ENCODE peak calls at places on chromosome 15, in five cellular contexts. A is mesothelial cell of epicardium, M is fibroblast of lung, Q is AG04450, T is tibial nerve. W is an unnamed sample.

GRCh38 chr15:62752687-62753517 is 289.6 kb upstream of the TPM1 start:
- DNase-seq in A (no peak), M (peak), Q (no peak), T (no peak), W (no peak)

GRCh38 chr15:31091531-31091930 is 10.0 kb downstream of the TRPM1 start:
- DNase-seq in A (no peak), M (peak), Q (no peak), T (no peak), W (no peak)

GRCh38 chr15:35038655-35039534 is 46.2 kb downstream of the NANOGP8 start:
- DNase-seq in A (no peak), M (peak), Q (no peak), T (no peak), W (no peak)

GRCh38 chr15:58420579-58421043 is 11.2 kb upstream of the LIPC start:
- DNase-seq in A (no peak), M (no peak), Q (no peak), T (no peak), W (no peak)

GRCh38 chr15:73935547-73935946 is 9.3 kb downstream of the LOXL1 start:
- DNase-seq in A (no peak), M (no peak), Q (no peak), T (no peak), W (peak)

GRCh38 chr15:33716025-33716424 is 252.3 kb upstream of the CHRM5 start:
- DNase-seq in A (no peak), M (no peak), Q (no peak), T (no peak), W (no peak)

GRCh38 chr15:98177950-98178848 is 217.7 kb downstream of the ARRDC4 start:
- DNase-seq in A (no peak), M (peak), Q (peak), T (no peak), W (no peak)

GRCh38 chr15:27250223-27250622 is 279.2 kb downstream of the GABRG3 start:
- DNase-seq in A (no peak), M (no peak), Q (no peak), T (no peak), W (no peak)

GRCh38 chr15:42270996-42271395 is 2.0 kb upstream of the GANC start:
- DNase-seq in A (no peak), M (no peak), Q (no peak), T (no peak), W (no peak)

GRCh38 chr15:96076350-96076749 is 254.2 kb upstream of the NR2F2 start:
- DNase-seq in A (no peak), M (no peak), Q (no peak), T (no peak), W (no peak)

GRCh38 chr15:34114215-34114614 is 12.3 kb downstream of the PGBD4 start:
- DNase-seq in A (no peak), M (no peak), Q (no peak), T (no peak), W (no peak)

GRCh38 chr15:28888302-28888894 is 2.6 kb downstream of the APBA2 start:
- DNase-seq in A (no peak), M (no peak), Q (no peak), T (no peak), W (no peak)

GRCh38 chr15:24919446-24919845 is 35.3 kb upstream of the SNRPN start:
- DNase-seq in A (no peak), M (no peak), Q (no peak), T (no peak), W (no peak)

GRCh38 chr15:74541494-74542191 is 623 bp downstream of the ARID3B start:
- DNase-seq in A (no peak), M (peak), Q (no peak), T (no peak), W (no peak)

GRCh38 chr15:99958426-99959097 is 225.3 kb upstream of the LYSMD4 start:
- DNase-seq in A (no peak), M (no peak), Q (no peak), T (no peak), W (no peak)

GRCh38 chr15:29825205-29825604 is 2.9 kb upstream of the TJP1 start:
- DNase-seq in A (no peak), M (peak), Q (no peak), T (no peak), W (no peak)

GRCh38 chr15:85730001-85730820 is 64.5 kb downstream of the KLHL25 start:
- DNase-seq in A (no peak), M (peak), Q (peak), T (no peak), W (no peak)

GRCh38 chr15:70327328-70328136 is 229.8 kb upstream of the TLE3 start:
- DNase-seq in A (no peak), M (peak), Q (no peak), T (no peak), W (no peak)

GRCh38 chr15:35753486-35753885 is 207.5 kb upstream of the DPH6 start:
- DNase-seq in A (no peak), M (peak), Q (peak), T (no peak), W (no peak)

GRCh38 chr15:29352402-29352801 is 82.8 kb upstream of the NSMCE3 start:
- DNase-seq in A (no peak), M (no peak), Q (no peak), T (no peak), W (no peak)

GRCh38 chr15:71444866-71445590 is 329.8 kb downstream of the THSD4 start:
- DNase-seq in A (no peak), M (peak), Q (no peak), T (no peak), W (no peak)

GRCh38 chr15:64090527-64090926 is 3.1 kb downstream of the CIAO2A start:
- DNase-seq in A (no peak), M (no peak), Q (no peak), T (no peak), W (no peak)

GRCh38 chr15:83695246-83695645 is 41.3 kb downstream of the ADAMTSL3 start:
- DNase-seq in A (no peak), M (no peak), Q (no peak), T (no peak), W (no peak)

GRCh38 chr15:42146551-42147430 is 9.6 kb downstream of the PLA2G4F start:
- DNase-seq in A (no peak), M (no peak), Q (no peak), T (no peak), W (no peak)

GRCh38 chr15:55884223-55884622 is 109.2 kb downstream of the NEDD4 start:
- DNase-seq in A (no peak), M (peak), Q (no peak), T (no peak), W (no peak)

GRCh38 chr15:43483306-43484128 is 9.4 kb downstream of the TP53BP1 start:
- DNase-seq in A (no peak), M (no peak), Q (no peak), T (no peak), W (no peak)

GRCh38 chr15:59688383-59688887 is 685 bp downstream of the BNIP2 start:
- DNase-seq in A (no peak), M (peak), Q (no peak), T (no peak), W (no peak)

GRCh38 chr15:58115692-58116091 is 22.5 kb upstream of the AQP9 start:
- DNase-seq in A (no peak), M (no peak), Q (no peak), T (no peak), W (no peak)

GRCh38 chr15:69958494-69959134 is 139.1 kb downstream of the TLE3 start:
- DNase-seq in A (no peak), M (no peak), Q (no peak), T (no peak), W (no peak)

GRCh38 chr15:40894689-40895308 is 549 bp downstream of the VPS18 start:
- DNase-seq in A (no peak), M (peak), Q (peak), T (no peak), W (no peak)

GRCh38 chr15:71278989-71279756 is 163.9 kb downstream of the THSD4 start:
- DNase-seq in A (peak), M (peak), Q (peak), T (peak), W (no peak)

GRCh38 chr15:88012233-88012632 is 244.3 kb downstream of the NTRK3 start:
- DNase-seq in A (no peak), M (no peak), Q (no peak), T (no peak), W (no peak)

GRCh38 chr15:40252438-40253178 is 13.7 kb downstream of the PAK6 start:
- DNase-seq in A (no peak), M (peak), Q (no peak), T (no peak), W (no peak)

GRCh38 chr15:87267798-87268197 is 988.7 kb downstream of the NTRK3 start:
- DNase-seq in A (no peak), M (peak), Q (peak), T (no peak), W (no peak)

GRCh38 chr15:101047301-101047781 is 128.2 kb downstream of the LRRK1 start:
- DNase-seq in A (peak), M (no peak), Q (no peak), T (no peak), W (no peak)

DNA sequence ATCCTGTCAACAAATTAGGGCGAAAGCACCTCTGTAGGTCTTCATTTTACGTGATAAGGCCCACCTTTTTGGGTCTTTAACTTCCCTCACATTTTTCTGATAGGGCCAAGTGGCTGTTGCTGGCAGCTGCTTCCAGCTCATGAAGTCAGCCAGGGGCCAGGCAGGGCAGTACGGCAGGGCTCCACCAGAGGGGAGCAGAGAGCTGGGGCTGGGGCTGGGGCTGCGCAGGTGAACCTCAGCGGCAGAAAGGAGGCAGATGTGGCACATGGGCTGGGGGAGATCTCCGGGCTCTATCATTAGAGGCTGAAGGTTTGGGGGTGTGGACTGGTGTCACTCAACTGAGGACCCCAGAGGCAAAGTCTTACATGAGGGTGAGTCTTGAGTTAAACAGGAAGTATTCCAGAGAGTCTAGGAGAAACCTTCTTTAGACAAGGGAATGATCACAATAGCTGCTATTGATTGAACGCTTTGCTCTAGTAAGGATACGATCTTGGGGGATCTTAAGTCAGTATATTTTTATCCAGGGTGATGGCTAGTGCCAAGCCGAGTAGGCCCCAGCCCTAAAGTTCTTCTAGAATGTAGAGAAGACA is 62.8 kb upstream of the MEX3B start:
- DNase-seq in A (no peak), M (peak), Q (no peak), T (no peak), W (no peak)
- TF ChIP-seq CTCF in A (peak), M (peak), Q (peak), T (peak), W (peak)

GRCh38 chr15:76386178-76386577 is 49.6 kb downstream of the ISL2 start:
- DNase-seq in A (no peak), M (no peak), Q (no peak), T (no peak), W (no peak)
- TF ChIP-seq CTCF in A (no peak), M (no peak), Q (no peak), T (no peak), W (no peak)

DNA sequence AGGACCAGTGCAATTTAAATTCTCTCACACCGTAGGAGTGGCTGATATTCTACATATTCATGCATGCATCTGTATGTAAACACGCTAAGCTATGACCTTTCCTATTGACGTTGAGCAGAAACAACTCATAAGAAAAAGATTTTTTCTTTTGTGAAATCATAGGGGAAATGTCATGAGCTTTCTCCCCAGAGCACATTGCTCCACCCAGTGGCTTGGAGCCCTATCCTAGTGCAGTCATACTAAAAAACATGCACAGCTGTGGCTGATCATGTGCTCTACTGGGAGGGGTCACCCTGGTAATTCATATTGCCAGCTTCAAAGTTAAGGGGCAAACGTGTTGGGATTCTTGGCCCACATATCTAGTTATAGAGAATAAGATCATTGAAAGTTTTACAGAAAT is 1.8 kb upstream of the MESD start:
- DNase-seq in A (no peak), M (peak), Q (no peak), T (peak), W (no peak)
- TF ChIP-seq CTCF in A (no peak), M (peak), Q (no peak), T (peak), W (peak)

GRCh38 chr15:93359037-93359779 is 270.2 kb upstream of the RGMA start:
- DNase-seq in A (no peak), M (no peak), Q (no peak), T (no peak), W (no peak)

GRCh38 chr15:93359780-93360161 is 270.8 kb upstream of the RGMA start:
- DNase-seq in A (no peak), M (peak), Q (no peak), T (no peak), W (no peak)

GRCh38 chr15:93362203-93362602 is 273.2 kb upstream of the RGMA start:
- DNase-seq in A (no peak), M (no peak), Q (no peak), T (no peak), W (no peak)

GRCh38 chr15:93362821-93363220 is 273.8 kb upstream of the RGMA start:
- DNase-seq in A (no peak), M (no peak), Q (no peak), T (no peak), W (no peak)

DNA sequence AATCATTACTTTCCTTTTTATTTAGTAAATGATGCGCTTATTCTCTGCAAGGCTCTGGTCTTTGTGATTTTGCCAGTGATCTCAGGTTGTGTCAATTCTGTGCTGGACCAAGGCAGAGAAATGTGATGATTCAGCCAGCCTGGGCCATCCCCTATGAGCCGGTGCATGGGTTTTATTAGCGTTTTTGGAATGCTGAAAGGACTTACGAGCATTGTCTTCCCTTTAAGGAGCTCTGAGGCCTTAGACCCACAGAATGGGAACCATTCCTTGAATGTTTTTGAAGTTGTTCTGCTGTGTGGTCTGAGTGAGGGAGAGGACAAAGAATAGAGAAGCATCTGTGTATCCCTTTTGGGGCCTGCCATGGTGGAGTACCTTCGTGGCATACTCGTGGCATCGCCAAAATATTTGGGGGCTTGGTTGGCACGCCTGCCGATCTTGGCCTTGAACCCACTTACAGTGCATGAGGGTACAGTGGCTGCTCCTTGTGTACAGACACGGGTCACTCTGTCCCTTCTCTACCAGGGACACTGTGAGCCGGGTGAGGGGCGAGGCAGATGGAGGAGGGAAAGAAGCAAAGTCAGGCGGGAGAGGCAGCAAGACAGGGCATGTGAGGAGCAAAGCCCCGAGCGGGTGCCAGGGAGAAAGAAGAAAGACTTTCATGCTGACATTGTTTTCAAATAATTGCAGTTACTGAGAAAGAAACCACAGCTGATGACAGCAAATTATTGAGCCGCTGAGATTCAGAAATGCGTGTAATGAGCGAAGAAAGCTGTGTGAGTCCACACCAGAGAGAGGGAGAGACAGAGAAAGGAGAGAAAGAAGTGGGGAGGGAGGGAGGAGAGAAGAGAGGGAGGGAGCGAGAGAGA is 269.4 kb upstream of the RGMA start:
- DNase-seq in A (no peak), M (peak), Q (no peak), T (no peak), W (no peak)
- TF ChIP-seq CTCF in A (no peak), M (no peak), Q (no peak), T (no peak), W (no peak)

DNA sequence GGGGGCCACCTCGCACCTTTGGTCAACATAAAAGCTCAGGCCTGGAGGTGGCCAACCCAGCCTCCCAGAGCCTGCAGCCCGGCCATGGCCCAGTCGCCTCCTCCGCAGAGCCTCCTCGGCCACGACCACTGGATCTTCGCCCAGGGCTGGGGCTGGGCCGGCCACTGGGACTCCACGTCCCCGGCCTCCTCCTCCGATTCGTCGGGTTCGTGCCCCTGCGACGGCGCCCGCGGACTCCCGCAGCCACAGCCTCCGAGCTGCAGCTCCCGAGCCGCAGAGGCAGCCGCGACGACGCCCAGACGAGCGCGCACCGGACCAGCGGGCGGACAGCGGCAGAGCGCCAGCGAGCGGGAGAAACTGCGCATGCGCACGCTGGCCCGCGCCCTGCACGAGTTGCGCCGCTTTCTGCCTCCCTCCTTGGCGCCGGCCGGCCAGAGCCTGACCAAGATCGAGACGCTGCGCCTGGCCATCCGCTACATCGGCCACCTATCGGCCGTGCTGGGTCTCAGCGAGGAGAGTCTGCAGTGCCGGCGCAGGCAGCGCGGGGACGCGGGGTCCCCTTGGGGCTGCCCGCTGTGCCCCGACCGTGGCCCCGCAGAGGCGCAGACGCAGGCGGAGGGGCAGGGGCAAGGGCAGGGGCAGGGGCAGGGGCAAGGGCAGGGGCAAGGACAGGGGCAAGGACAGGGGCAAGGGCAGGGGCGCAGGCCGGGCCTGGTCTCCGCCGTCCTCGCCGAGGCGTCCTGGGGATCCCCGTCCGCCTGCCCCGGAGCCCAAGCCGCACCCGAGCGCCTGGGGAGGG is at the start of gene MESP2:
- DNase-seq in A (peak), M (peak), Q (no peak), T (peak), W (peak)
- TF ChIP-seq CTCF in A (peak), M (peak), Q (peak), T (peak), W (no peak)

GRCh38 chr15:51579012-51579411 is 43.6 kb downstream of the DMXL2 start:
- DNase-seq in A (no peak), M (no peak), Q (no peak), T (no peak), W (no peak)
- TF ChIP-seq CTCF in A (no peak), M (no peak), Q (no peak), T (no peak), W (no peak)

GRCh38 chr15:66036859-66037258 is 167.6 kb downstream of the RAB11A start:
- DNase-seq in A (no peak), M (no peak), Q (no peak), T (no peak), W (no peak)
- TF ChIP-seq CTCF in A (no peak), M (no peak), Q (no peak), T (no peak), W (no peak)